ENCODE peak calls at places on chromosomes 6 and 20, in six cellular contexts. O is T-helper 1 cell; U is stimulated activated CD4-positive, alpha-beta T cell treated with anti-CD3 and anti-CD28 coated beads, TNF-alpha, amount 100 ng/mL, for 48 hours; P is effector memory CD4-positive, alpha-beta T cell; L is mammary epithelial cell; M is NCI-H1105 treated with DMSO at 0.1 percent for 48 hours. Q is an unnamed sample.

GRCh38 chr6:10794239-10794638 is 44.1 kb downstream of the MAK start:
- DNase-seq in O (no peak), L (no peak), P (no peak), M (no peak), U (no peak), Q (no peak)

GRCh38 chr6:137641474-137642077 is 147.4 kb upstream of the OLIG3 start:
- DNase-seq in O (peak; percentile 67), L (peak; percentile 57), U (peak; percentile 33), M (peak; percentile 83), P (peak; percentile 32), Q (peak; percentile 79)

GRCh38 chr6:140355476-140355875 is 981.0 kb upstream of the CITED2 start:
- DNase-seq in M (no peak), U (no peak), O (no peak), P (no peak), L (no peak), Q (no peak)

GRCh38 chr20:35085477-35086225 is 7.0 kb downstream of the TRPC4AP start:
- DNase-seq in P (no peak), U (no peak), M (no peak), O (peak; percentile 79), L (no peak), Q (no peak)

GRCh38 chr6:134182528-134182927 is 130.1 kb upstream of the SLC2A12 start:
- DNase-seq in O (no peak), L (no peak), M (no peak), P (no peak), U (no peak), Q (no peak)

GRCh38 chr6:53029262-53029661 is 34.2 kb upstream of the GSTA4 start:
- DNase-seq in O (no peak), L (peak; percentile 42), P (no peak), M (no peak), U (no peak), Q (no peak)

GRCh38 chr6:53615633-53616449 is 49.7 kb downstream of the KLHL31 start:
- DNase-seq in L (peak; percentile 99), O (no peak), P (no peak), U (no peak), M (no peak), Q (peak; percentile 100)

GRCh38 chr6:121510568-121511177 is 75.2 kb downstream of the GJA1 start:
- DNase-seq in M (no peak), P (no peak), L (peak; percentile 60), O (no peak), U (no peak), Q (no peak)

GRCh38 chr20:41094656-41095055 is 42.7 kb upstream of the PLCG1 start:
- DNase-seq in P (no peak), M (no peak), O (no peak), U (no peak), L (no peak), Q (no peak)

GRCh38 chr6:138222901-138223546 is 4.7 kb upstream of the PBOV1 start:
- DNase-seq in L (no peak), U (no peak), P (no peak), M (no peak), O (no peak), Q (peak; percentile 90)

GRCh38 chr6:162698440-162698839 is 29.1 kb downstream of the PRKN start:
- DNase-seq in L (no peak), P (no peak), O (no peak), U (no peak), M (no peak), Q (no peak)

GRCh38 chr20:24146231-24146634 is 157.7 kb upstream of the GGTLC1 start:
- DNase-seq in P (no peak), M (no peak), U (no peak), L (peak; percentile 37), O (no peak), Q (no peak)

GRCh38 chr6:161549977-161550655 is 276.3 kb upstream of the AGPAT4 start:
- DNase-seq in U (no peak), M (no peak), L (peak; percentile 1), O (no peak), P (no peak), Q (peak; percentile 30)

GRCh38 chr6:132354517-132355167 is 46.6 kb downstream of the MOXD1 start:
- DNase-seq in O (peak; percentile 48), L (peak; percentile 52), U (no peak), M (no peak), P (no peak), Q (no peak)

GRCh38 chr6:140845666-140846065 is 1287.1 kb upstream of the GJE1 start:
- DNase-seq in O (no peak), L (no peak), P (no peak), M (no peak), U (no peak), Q (no peak)

GRCh38 chr20:16732506-16733152 is 2.8 kb downstream of the SNRPB2 start:
- DNase-seq in L (no peak), P (no peak), U (no peak), M (no peak), O (peak; percentile 73), Q (no peak)

GRCh38 chr20:10521068-10521834 is 86.1 kb downstream of the SLX4IP start:
- DNase-seq in M (no peak), O (peak; percentile 12), P (no peak), U (no peak), L (peak; percentile 81), Q (peak; percentile 56)

GRCh38 chr20:47795214-47795667 is 10.0 kb upstream of the SULF2 start:
- DNase-seq in L (peak; percentile 95), U (no peak), M (no peak), O (no peak), P (no peak), Q (no peak)

GRCh38 chr6:20404641-20405032 is 3.0 kb downstream of the E2F3 start:
- DNase-seq in O (peak; percentile 83), P (peak; percentile 35), M (peak; percentile 74), U (peak; percentile 39), L (peak; percentile 74), Q (peak; percentile 85)

GRCh38 chr6:41002168-41002567 is 36.9 kb downstream of the UNC5CL start:
- DNase-seq in P (no peak), M (no peak), O (no peak), L (no peak), U (no peak), Q (no peak)

GRCh38 chr6:72218125-72218524 is 331.8 kb downstream of the RIMS1 start:
- DNase-seq in P (no peak), M (peak; percentile 8), U (no peak), L (peak; percentile 11), O (no peak), Q (peak; percentile 17)

GRCh38 chr20:17849901-17850673 is 118.5 kb downstream of the SNX5 start:
- DNase-seq in M (no peak), O (no peak), L (peak; percentile 97), P (no peak), U (no peak), Q (peak; percentile 62)

GRCh38 chr20:13793001-13793400 is 8.2 kb downstream of the NDUFAF5 start:
- DNase-seq in L (no peak), O (no peak), U (no peak), M (no peak), P (no peak), Q (no peak)

GRCh38 chr6:153162646-153163045 is 31.6 kb upstream of the RGS17 start:
- DNase-seq in P (no peak), O (no peak), U (no peak), L (no peak), M (no peak), Q (no peak)

GRCh38 chr6:97850458-97851218 is 567.6 kb upstream of the MMS22L start:
- DNase-seq in L (no peak), P (no peak), U (no peak), O (no peak), M (peak; percentile 64), Q (no peak)

GRCh38 chr6:6900566-6901204 is 207.1 kb upstream of the RREB1 start:
- DNase-seq in P (no peak), U (no peak), L (no peak), M (peak; percentile 84), O (no peak), Q (no peak)

GRCh38 chr6:53199156-53199555 is 50.5 kb upstream of the GCM1 start:
- DNase-seq in O (no peak), L (no peak), M (no peak), P (no peak), U (no peak), Q (no peak)

GRCh38 chr6:118501099-118501498 is 47.0 kb upstream of the PLN start:
- DNase-seq in L (no peak), M (no peak), U (no peak), O (no peak), P (no peak), Q (no peak)

GRCh38 chr6:144314003-144314485 is 28.9 kb downstream of the UTRN start:
- DNase-seq in U (no peak), P (no peak), L (no peak), O (no peak), M (peak; percentile 91), Q (no peak)

GRCh38 chr6:167420858-167421766 is 96.2 kb downstream of the TTLL2 start:
- DNase-seq in U (no peak), M (no peak), L (no peak), P (no peak), O (no peak), Q (peak; percentile 84)

GRCh38 chr6:77837034-77837784 is 184.4 kb downstream of the MEI4 start:
- DNase-seq in P (no peak), U (no peak), M (no peak), O (no peak), L (no peak), Q (no peak)

GRCh38 chr6:24125980-24126379 is at the start of gene NRSN1:
- DNase-seq in M (peak; percentile 89), L (no peak), O (no peak), U (no peak), P (no peak), Q (peak; percentile 33)

GRCh38 chr6:56540950-56541600 is 101.6 kb downstream of the DST start:
- DNase-seq in U (no peak), P (no peak), L (no peak), M (peak; percentile 49), O (no peak), Q (peak; percentile 77)

GRCh38 chr20:47334022-47334551 is 22.4 kb downstream of the ZMYND8 start:
- DNase-seq in U (no peak), M (peak; percentile 24), O (no peak), L (peak; percentile 94), P (no peak), Q (peak; percentile 99)